ENCODE peak calls at places on chromosome 14, in eight cellular contexts. One of them, this sample, is unnamed.

GRCh38 chr14:55580401-55581010 is 499 bp downstream of the KTN1 start:
- DNase-seq in gastrocnemius medialis: no peak
- DNase-seq in neural progenitor cell: peak
- DNase-seq in left ventricle myocardium inferior: peak
- DNase-seq in MM.1S: peak
- DNase-seq in right lobe of liver: peak
- DNase-seq in heart right ventricle: peak
- DNase-seq in adrenal gland: peak
- DNase-seq in this sample: peak

GRCh38 chr14:44180975-44181374 is 326.1 kb downstream of the FSCB start:
- DNase-seq in gastrocnemius medialis: no peak
- DNase-seq in neural progenitor cell: no peak
- DNase-seq in left ventricle myocardium inferior: no peak
- DNase-seq in MM.1S: no peak
- DNase-seq in right lobe of liver: no peak
- DNase-seq in heart right ventricle: no peak
- DNase-seq in adrenal gland: no peak
- DNase-seq in this sample: no peak

GRCh38 chr14:61562321-61563161 is 132.8 kb upstream of the HIF1A start:
- DNase-seq in gastrocnemius medialis: no peak
- DNase-seq in neural progenitor cell: no peak
- DNase-seq in left ventricle myocardium inferior: no peak
- DNase-seq in MM.1S: no peak
- DNase-seq in right lobe of liver: no peak
- DNase-seq in heart right ventricle: no peak
- DNase-seq in adrenal gland: peak
- DNase-seq in this sample: no peak

GRCh38 chr14:87966816-87967215 is 26.2 kb downstream of the GALC start:
- DNase-seq in gastrocnemius medialis: no peak
- DNase-seq in neural progenitor cell: no peak
- DNase-seq in left ventricle myocardium inferior: no peak
- DNase-seq in MM.1S: no peak
- DNase-seq in right lobe of liver: no peak
- DNase-seq in heart right ventricle: no peak
- DNase-seq in adrenal gland: no peak
- DNase-seq in this sample: no peak

GRCh38 chr14:54253195-54253947 is 143.4 kb upstream of the CDKN3 start:
- DNase-seq in gastrocnemius medialis: no peak
- DNase-seq in neural progenitor cell: no peak
- DNase-seq in left ventricle myocardium inferior: no peak
- DNase-seq in MM.1S: no peak
- DNase-seq in right lobe of liver: no peak
- DNase-seq in heart right ventricle: no peak
- DNase-seq in adrenal gland: no peak
- DNase-seq in this sample: no peak

GRCh38 chr14:20516921-20517320 is 11.6 kb downstream of the RNASE10 start:
- DNase-seq in gastrocnemius medialis: no peak
- DNase-seq in neural progenitor cell: no peak
- DNase-seq in left ventricle myocardium inferior: no peak
- DNase-seq in MM.1S: no peak
- DNase-seq in right lobe of liver: no peak
- DNase-seq in heart right ventricle: no peak
- DNase-seq in adrenal gland: no peak
- DNase-seq in this sample: no peak

GRCh38 chr14:60179296-60179924 is 14.2 kb upstream of the DHRS7 start:
- DNase-seq in gastrocnemius medialis: peak
- DNase-seq in neural progenitor cell: no peak
- DNase-seq in left ventricle myocardium inferior: no peak
- DNase-seq in MM.1S: no peak
- DNase-seq in right lobe of liver: no peak
- DNase-seq in heart right ventricle: no peak
- DNase-seq in adrenal gland: no peak
- DNase-seq in this sample: no peak

GRCh38 chr14:61561657-61562276 is 133.5 kb upstream of the HIF1A start:
- DNase-seq in gastrocnemius medialis: peak
- DNase-seq in neural progenitor cell: no peak
- DNase-seq in left ventricle myocardium inferior: peak
- DNase-seq in MM.1S: no peak
- DNase-seq in right lobe of liver: peak
- DNase-seq in heart right ventricle: peak
- DNase-seq in adrenal gland: peak
- DNase-seq in this sample: peak

GRCh38 chr14:28375295-28375694 is 391.3 kb upstream of the FOXG1 start:
- DNase-seq in gastrocnemius medialis: no peak
- DNase-seq in neural progenitor cell: peak
- DNase-seq in left ventricle myocardium inferior: no peak
- DNase-seq in MM.1S: peak
- DNase-seq in right lobe of liver: no peak
- DNase-seq in heart right ventricle: no peak
- DNase-seq in adrenal gland: no peak
- DNase-seq in this sample: no peak
- TF ChIP-seq CTCF in gastrocnemius medialis: no peak
- TF ChIP-seq CTCF in neural progenitor cell: peak
- TF ChIP-seq CTCF in left ventricle myocardium inferior: no peak
- TF ChIP-seq CTCF in MM.1S: peak
- TF ChIP-seq CTCF in right lobe of liver: peak
- TF ChIP-seq CTCF in heart right ventricle: no peak
- TF ChIP-seq CTCF in adrenal gland: no peak
- TF ChIP-seq CTCF in this sample: no peak

GRCh38 chr14:38616959-38617358 is 361.1 kb upstream of the CLEC14A start:
- DNase-seq in gastrocnemius medialis: no peak
- DNase-seq in neural progenitor cell: no peak
- DNase-seq in left ventricle myocardium inferior: no peak
- DNase-seq in MM.1S: no peak
- DNase-seq in right lobe of liver: no peak
- DNase-seq in heart right ventricle: no peak
- DNase-seq in adrenal gland: no peak
- DNase-seq in this sample: no peak

GRCh38 chr14:38608244-38608643 is 352.4 kb upstream of the CLEC14A start:
- DNase-seq in gastrocnemius medialis: no peak
- DNase-seq in neural progenitor cell: no peak
- DNase-seq in left ventricle myocardium inferior: no peak
- DNase-seq in MM.1S: no peak
- DNase-seq in right lobe of liver: no peak
- DNase-seq in heart right ventricle: no peak
- DNase-seq in adrenal gland: no peak
- DNase-seq in this sample: no peak

GRCh38 chr14:38611928-38612327 is 356.0 kb upstream of the CLEC14A start:
- DNase-seq in gastrocnemius medialis: no peak
- DNase-seq in neural progenitor cell: peak
- DNase-seq in left ventricle myocardium inferior: no peak
- DNase-seq in MM.1S: no peak
- DNase-seq in right lobe of liver: no peak
- DNase-seq in heart right ventricle: no peak
- DNase-seq in adrenal gland: no peak
- DNase-seq in this sample: no peak
- H3K27ac ChIP-seq in gastrocnemius medialis: no peak
- H3K27ac ChIP-seq in neural progenitor cell: no peak
- H3K27ac ChIP-seq in left ventricle myocardium inferior: no peak
- H3K27ac ChIP-seq in MM.1S: no peak
- H3K27ac ChIP-seq in right lobe of liver: no peak
- H3K27ac ChIP-seq in heart right ventricle: no peak
- H3K27ac ChIP-seq in adrenal gland: no peak
- H3K27ac ChIP-seq in this sample: no peak

GRCh38 chr14:75226755-75227544 is 50.5 kb upstream of the TMED10 start:
- DNase-seq in gastrocnemius medialis: no peak
- DNase-seq in neural progenitor cell: no peak
- DNase-seq in left ventricle myocardium inferior: no peak
- DNase-seq in MM.1S: no peak
- DNase-seq in right lobe of liver: no peak
- DNase-seq in heart right ventricle: no peak
- DNase-seq in adrenal gland: no peak
- DNase-seq in this sample: no peak

GRCh38 chr14:75231320-75231719 is 47.3 kb upstream of the FOS start:
- DNase-seq in gastrocnemius medialis: no peak
- DNase-seq in neural progenitor cell: no peak
- DNase-seq in left ventricle myocardium inferior: no peak
- DNase-seq in MM.1S: peak
- DNase-seq in right lobe of liver: no peak
- DNase-seq in heart right ventricle: no peak
- DNase-seq in adrenal gland: no peak
- DNase-seq in this sample: no peak

GRCh38 chr14:75229576-75229922 is 49.1 kb upstream of the FOS start:
- DNase-seq in gastrocnemius medialis: no peak
- DNase-seq in neural progenitor cell: no peak
- DNase-seq in left ventricle myocardium inferior: no peak
- DNase-seq in MM.1S: no peak
- DNase-seq in right lobe of liver: peak
- DNase-seq in heart right ventricle: no peak
- DNase-seq in adrenal gland: no peak
- DNase-seq in this sample: no peak

GRCh38 chr14:75232597-75232996 is 46.0 kb upstream of the FOS start:
- DNase-seq in gastrocnemius medialis: no peak
- DNase-seq in neural progenitor cell: no peak
- DNase-seq in left ventricle myocardium inferior: no peak
- DNase-seq in MM.1S: no peak
- DNase-seq in right lobe of liver: no peak
- DNase-seq in heart right ventricle: no peak
- DNase-seq in adrenal gland: no peak
- DNase-seq in this sample: no peak

GRCh38 chr14:75229923-75230792 is 48.5 kb upstream of the FOS start:
- DNase-seq in gastrocnemius medialis: no peak
- DNase-seq in neural progenitor cell: peak
- DNase-seq in left ventricle myocardium inferior: peak
- DNase-seq in MM.1S: peak
- DNase-seq in right lobe of liver: no peak
- DNase-seq in heart right ventricle: no peak
- DNase-seq in adrenal gland: no peak
- DNase-seq in this sample: no peak
- TF ChIP-seq CTCF in gastrocnemius medialis: peak
- TF ChIP-seq CTCF in neural progenitor cell: no peak
- TF ChIP-seq CTCF in left ventricle myocardium inferior: no peak
- TF ChIP-seq CTCF in MM.1S: no peak
- TF ChIP-seq CTCF in right lobe of liver: peak
- TF ChIP-seq CTCF in heart right ventricle: no peak
- TF ChIP-seq CTCF in adrenal gland: peak
- TF ChIP-seq CTCF in this sample: no peak

DNA sequence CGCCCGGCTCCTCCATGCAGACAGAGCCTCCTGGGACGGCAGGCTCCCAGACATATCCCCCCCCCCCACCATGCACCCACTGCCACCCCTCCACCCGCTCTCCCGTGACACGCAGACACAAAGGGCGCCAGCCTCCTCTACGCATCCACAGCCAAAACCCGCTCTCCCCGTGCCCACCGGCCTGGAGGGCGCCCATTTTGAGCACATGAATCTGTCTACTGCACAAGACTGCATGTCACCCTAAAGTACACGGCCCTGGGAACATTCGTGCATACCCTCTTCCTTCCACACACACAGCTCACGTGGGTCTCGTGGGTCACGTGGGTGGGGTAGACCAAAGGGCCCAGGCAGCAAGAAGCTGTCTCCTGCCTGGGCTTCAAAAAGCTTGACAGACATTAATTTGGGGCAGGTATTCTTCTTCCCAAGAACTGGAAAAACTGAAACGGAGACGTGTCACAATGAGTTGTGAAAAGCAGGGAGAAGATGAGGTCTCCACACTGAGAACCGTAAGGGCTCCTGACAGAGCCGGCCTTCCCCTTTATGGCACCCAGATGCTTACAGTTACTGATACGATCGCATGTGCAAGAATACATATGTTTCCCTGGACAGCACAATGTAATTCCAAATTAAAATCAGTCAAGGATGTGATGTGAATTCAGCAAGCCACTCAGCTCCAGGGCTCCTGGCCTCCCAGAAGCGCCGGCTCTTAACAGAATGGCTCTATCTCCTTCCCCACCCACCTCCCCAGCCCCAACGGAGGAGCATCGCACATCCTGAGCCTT is 2.0 kb downstream of the TGFB3 start:
- DNase-seq in gastrocnemius medialis: no peak
- DNase-seq in neural progenitor cell: no peak
- DNase-seq in left ventricle myocardium inferior: no peak
- DNase-seq in MM.1S: no peak
- DNase-seq in right lobe of liver: no peak
- DNase-seq in heart right ventricle: peak
- DNase-seq in adrenal gland: no peak
- DNase-seq in this sample: peak
- H3K27ac ChIP-seq in gastrocnemius medialis: peak
- H3K27ac ChIP-seq in neural progenitor cell: no peak
- H3K27ac ChIP-seq in left ventricle myocardium inferior: peak
- H3K27ac ChIP-seq in MM.1S: no peak
- H3K27ac ChIP-seq in right lobe of liver: no peak
- H3K27ac ChIP-seq in heart right ventricle: peak
- H3K27ac ChIP-seq in adrenal gland: no peak
- H3K27ac ChIP-seq in this sample: peak

GRCh38 chr14:72736348-72736747 is 157.6 kb downstream of the DPF3 start:
- DNase-seq in gastrocnemius medialis: no peak
- DNase-seq in neural progenitor cell: no peak
- DNase-seq in left ventricle myocardium inferior: no peak
- DNase-seq in MM.1S: no peak
- DNase-seq in right lobe of liver: no peak
- DNase-seq in heart right ventricle: no peak
- DNase-seq in adrenal gland: no peak
- DNase-seq in this sample: peak
- TF ChIP-seq CTCF in gastrocnemius medialis: peak
- TF ChIP-seq CTCF in neural progenitor cell: no peak
- TF ChIP-seq CTCF in left ventricle myocardium inferior: peak
- TF ChIP-seq CTCF in MM.1S: no peak
- TF ChIP-seq CTCF in right lobe of liver: peak
- TF ChIP-seq CTCF in heart right ventricle: no peak
- TF ChIP-seq CTCF in adrenal gland: no peak
- TF ChIP-seq CTCF in this sample: no peak

GRCh38 chr14:69711471-69712216 is 55.3 kb upstream of the SRSF5 start:
- DNase-seq in gastrocnemius medialis: no peak
- DNase-seq in neural progenitor cell: no peak
- DNase-seq in left ventricle myocardium inferior: peak
- DNase-seq in MM.1S: no peak
- DNase-seq in right lobe of liver: no peak
- DNase-seq in heart right ventricle: peak
- DNase-seq in adrenal gland: no peak
- DNase-seq in this sample: peak
- H3K27ac ChIP-seq in gastrocnemius medialis: peak
- H3K27ac ChIP-seq in neural progenitor cell: peak
- H3K27ac ChIP-seq in left ventricle myocardium inferior: peak
- H3K27ac ChIP-seq in MM.1S: peak
- H3K27ac ChIP-seq in right lobe of liver: no peak
- H3K27ac ChIP-seq in heart right ventricle: peak
- H3K27ac ChIP-seq in adrenal gland: peak
- H3K27ac ChIP-seq in this sample: peak

GRCh38 chr14:83071888-83072501 is 1538.3 kb upstream of the SEL1L start:
- DNase-seq in gastrocnemius medialis: no peak
- DNase-seq in neural progenitor cell: peak
- DNase-seq in left ventricle myocardium inferior: no peak
- DNase-seq in MM.1S: peak
- DNase-seq in right lobe of liver: no peak
- DNase-seq in heart right ventricle: no peak
- DNase-seq in adrenal gland: no peak
- DNase-seq in this sample: no peak
- TF ChIP-seq CTCF in gastrocnemius medialis: no peak
- TF ChIP-seq CTCF in neural progenitor cell: peak
- TF ChIP-seq CTCF in left ventricle myocardium inferior: no peak
- TF ChIP-seq CTCF in MM.1S: peak
- TF ChIP-seq CTCF in right lobe of liver: peak
- TF ChIP-seq CTCF in heart right ventricle: no peak
- TF ChIP-seq CTCF in adrenal gland: no peak
- TF ChIP-seq CTCF in this sample: no peak

DNA sequence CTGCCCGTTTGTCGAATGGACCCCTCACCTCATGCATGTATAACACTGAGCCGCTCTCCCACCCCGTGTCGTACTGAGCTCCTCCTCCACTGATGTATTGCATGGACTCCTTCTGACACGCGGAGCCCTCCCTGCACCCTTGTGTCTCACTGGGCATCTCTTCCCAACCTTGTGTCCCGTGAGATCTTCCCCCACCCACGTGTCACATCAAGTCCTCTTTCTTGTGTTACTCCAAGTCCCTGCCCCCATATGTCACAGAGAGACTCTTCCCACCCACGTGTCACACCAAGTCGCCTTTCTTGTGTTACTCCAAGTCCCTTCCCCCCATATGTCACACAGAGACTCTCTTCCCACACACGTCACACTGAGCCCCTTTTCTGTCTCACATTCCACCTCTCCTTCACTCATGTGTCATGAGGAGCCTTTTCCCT is 30.9 kb downstream of the RTL1 start:
- DNase-seq in gastrocnemius medialis: no peak
- DNase-seq in neural progenitor cell: no peak
- DNase-seq in left ventricle myocardium inferior: peak
- DNase-seq in MM.1S: no peak
- DNase-seq in right lobe of liver: peak
- DNase-seq in heart right ventricle: no peak
- DNase-seq in adrenal gland: no peak
- DNase-seq in this sample: no peak
- H3K27ac ChIP-seq in gastrocnemius medialis: no peak
- H3K27ac ChIP-seq in neural progenitor cell: no peak
- H3K27ac ChIP-seq in left ventricle myocardium inferior: no peak
- H3K27ac ChIP-seq in MM.1S: no peak
- H3K27ac ChIP-seq in right lobe of liver: no peak
- H3K27ac ChIP-seq in heart right ventricle: no peak
- H3K27ac ChIP-seq in adrenal gland: no peak
- H3K27ac ChIP-seq in this sample: no peak